ENCODE peak calls at places on chromosome 2, in eight cellular contexts. P is keratinocyte, J is HepG2, C is body of pancreas, L is left ventricle myocardium inferior, N is tibial artery, R is A549, T is BJ. G is an unnamed sample.

GRCh38 chr2:9674931-9675330 is 44.1 kb upstream of the YWHAQ start:
- DNase-seq in N (no peak), P (no peak), J (no peak), R (no peak), C (no peak), L (no peak), T (no peak), G (no peak)

GRCh38 chr2:191566347-191566746 is 111.6 kb upstream of the NABP1 start:
- DNase-seq in P (no peak), C (peak; percentile 82), L (peak; percentile 23), N (peak; percentile 60), R (peak; percentile 61), J (peak; percentile 71), T (no peak), G (peak; percentile 66)

GRCh38 chr2:72204156-72204781 is 56.6 kb upstream of the CYP26B1 start:
- DNase-seq in R (no peak), P (no peak), N (no peak), T (no peak), J (peak; percentile 52), C (no peak), L (no peak), G (peak; percentile 76)

GRCh38 chr2:234289789-234290188 is 207.1 kb downstream of the ARL4C start:
- DNase-seq in T (no peak), C (no peak), N (no peak), J (no peak), R (peak; percentile 55), P (peak; percentile 97), L (no peak), G (peak; percentile 78)

GRCh38 chr2:19673213-19673791 is 228.5 kb downstream of the TTC32 start:
- DNase-seq in L (peak; percentile 13), P (no peak), C (peak; percentile 27), T (no peak), J (peak; percentile 12), R (peak; percentile 46), N (no peak), G (peak; percentile 29)

GRCh38 chr2:228545041-228545440 is 363.6 kb upstream of the SPHKAP start:
- DNase-seq in T (peak; percentile 64), J (no peak), C (no peak), L (no peak), R (no peak), P (no peak), N (no peak), G (peak; percentile 25)

GRCh38 chr2:192515937-192516336 is 321.2 kb upstream of the TMEFF2 start:
- DNase-seq in R (no peak), C (no peak), N (no peak), T (no peak), J (no peak), L (no peak), P (no peak), G (no peak)

GRCh38 chr2:48114256-48114655 is 208.0 kb upstream of the FBXO11 start:
- DNase-seq in L (no peak), T (no peak), N (no peak), P (peak; percentile 91), J (peak; percentile 21), R (peak; percentile 52), C (peak; percentile 13), G (peak; percentile 99)

GRCh38 chr2:218192902-218193425 is 24.0 kb upstream of the ARPC2 start:
- DNase-seq in R (no peak), N (no peak), J (no peak), L (no peak), P (no peak), C (no peak), T (no peak), G (no peak)

GRCh38 chr2:204776781-204777559 is 231.7 kb downstream of the PARD3B start:
- DNase-seq in P (no peak), J (no peak), T (no peak), N (no peak), C (no peak), R (no peak), L (no peak), G (peak; percentile 49)

GRCh38 chr2:237964578-237965404 is 2.0 kb upstream of the UBE2F start:
- DNase-seq in J (no peak), C (peak; percentile 26), P (no peak), T (no peak), N (no peak), L (no peak), R (no peak), G (peak; percentile 10)

GRCh38 chr2:130756041-130756720 is 841 bp downstream of the AMER3 start:
- DNase-seq in N (no peak), L (no peak), J (no peak), T (no peak), P (no peak), C (peak; percentile 49), R (peak; percentile 23), G (no peak)
- H3K4me3 ChIP-seq in N (no peak overlapping the region), L (peak overlapping the region; percentile 56), J (no peak overlapping the region), T (no peak overlapping the region), P (no peak overlapping the region), C (peak overlapping the region; percentile 63), R (peak overlapping the region; percentile 41), G (no peak overlapping the region)

DNA sequence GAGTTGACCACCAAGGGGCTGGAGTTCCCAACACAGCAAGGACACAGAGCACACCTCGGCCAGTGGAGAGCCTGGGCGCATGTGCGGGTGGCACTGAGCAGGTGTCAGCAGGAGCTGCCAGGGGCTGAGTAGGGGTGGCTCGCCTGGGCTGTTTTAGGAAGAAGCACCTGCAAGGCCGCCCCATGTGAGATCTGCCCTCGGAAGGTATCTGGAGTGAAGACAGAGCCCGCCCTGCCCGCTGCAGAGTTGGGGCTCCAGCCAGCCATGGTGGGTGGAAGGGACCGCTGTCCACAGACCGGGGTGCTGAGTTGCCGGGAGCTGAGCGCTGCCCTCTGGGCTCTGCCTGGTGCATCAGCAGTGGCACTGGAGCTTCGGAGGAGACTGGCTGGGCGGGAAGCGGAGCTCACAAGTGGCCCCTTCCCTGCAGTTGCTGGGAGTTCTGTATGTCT is 35.2 kb downstream of the MTERF4 start:
- DNase-seq in T (no peak), P (no peak), C (no peak), L (no peak), N (no peak), R (no peak), J (no peak), G (no peak)
- TF ChIP-seq CTCF in T (peak; percentile 8), P (peak; percentile 2), C (no peak), L (no peak), N (no peak), R (no peak), J (peak; percentile 22), G (peak; percentile 9)

DNA sequence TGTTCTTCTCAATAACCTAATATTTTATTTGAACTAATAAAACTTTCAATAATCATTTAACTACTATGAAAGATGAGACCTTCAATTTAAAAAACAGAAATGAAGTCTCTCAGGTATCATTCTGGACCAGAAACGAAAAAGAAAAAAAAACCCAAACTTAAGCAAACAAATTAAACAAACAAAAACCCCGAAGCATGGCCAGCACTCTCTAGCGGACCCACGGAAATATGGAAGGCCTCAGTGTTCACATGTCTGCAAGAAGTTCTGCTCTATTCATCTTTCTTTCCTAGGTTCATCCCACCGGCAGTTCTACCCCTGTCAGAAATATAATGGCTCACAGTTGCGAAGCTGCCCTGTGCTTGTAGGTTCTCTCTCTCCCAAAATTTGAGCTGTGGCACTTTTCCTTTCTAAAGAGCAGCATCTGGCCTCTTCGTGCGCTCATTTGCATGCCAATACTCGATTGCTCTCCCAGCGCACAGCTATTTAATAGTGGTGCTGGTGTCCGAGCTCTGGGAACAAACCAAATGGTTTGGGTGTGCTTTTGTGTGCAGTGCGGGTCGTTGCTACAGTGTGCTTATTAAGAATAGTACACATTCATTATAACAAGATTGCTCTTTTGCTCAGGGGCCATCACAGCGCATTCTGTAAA is 129.0 kb upstream of the ZEB2 start:
- DNase-seq in C (no peak), R (no peak), N (no peak), L (no peak), J (no peak), T (no peak), P (no peak), G (no peak)
- H3K4me3 ChIP-seq in C (no peak overlapping the region), R (no peak overlapping the region), N (no peak overlapping the region), L (no peak overlapping the region), J (no peak overlapping the region), T (no peak overlapping the region), P (no peak overlapping the region), G (no peak overlapping the region)

GRCh38 chr2:47007826-47008225 is 92.2 kb upstream of the MCFD2 start:
- DNase-seq in J (no peak), T (no peak), C (no peak), N (no peak), R (no peak), L (no peak), P (no peak), G (no peak)

GRCh38 chr2:47005687-47006086 is 90.1 kb upstream of the MCFD2 start:
- DNase-seq in P (no peak), C (no peak), R (no peak), L (no peak), N (no peak), J (no peak), T (no peak), G (no peak)

GRCh38 chr2:47004905-47005495 is 89.4 kb upstream of the MCFD2 start:
- DNase-seq in P (no peak), J (no peak), N (no peak), L (no peak), C (no peak), T (no peak), R (no peak), G (no peak)

GRCh38 chr2:47007221-47007825 is 91.7 kb upstream of the MCFD2 start:
- DNase-seq in J (no peak), R (no peak), P (no peak), L (no peak), N (no peak), C (no peak), T (no peak), G (no peak)

DNA sequence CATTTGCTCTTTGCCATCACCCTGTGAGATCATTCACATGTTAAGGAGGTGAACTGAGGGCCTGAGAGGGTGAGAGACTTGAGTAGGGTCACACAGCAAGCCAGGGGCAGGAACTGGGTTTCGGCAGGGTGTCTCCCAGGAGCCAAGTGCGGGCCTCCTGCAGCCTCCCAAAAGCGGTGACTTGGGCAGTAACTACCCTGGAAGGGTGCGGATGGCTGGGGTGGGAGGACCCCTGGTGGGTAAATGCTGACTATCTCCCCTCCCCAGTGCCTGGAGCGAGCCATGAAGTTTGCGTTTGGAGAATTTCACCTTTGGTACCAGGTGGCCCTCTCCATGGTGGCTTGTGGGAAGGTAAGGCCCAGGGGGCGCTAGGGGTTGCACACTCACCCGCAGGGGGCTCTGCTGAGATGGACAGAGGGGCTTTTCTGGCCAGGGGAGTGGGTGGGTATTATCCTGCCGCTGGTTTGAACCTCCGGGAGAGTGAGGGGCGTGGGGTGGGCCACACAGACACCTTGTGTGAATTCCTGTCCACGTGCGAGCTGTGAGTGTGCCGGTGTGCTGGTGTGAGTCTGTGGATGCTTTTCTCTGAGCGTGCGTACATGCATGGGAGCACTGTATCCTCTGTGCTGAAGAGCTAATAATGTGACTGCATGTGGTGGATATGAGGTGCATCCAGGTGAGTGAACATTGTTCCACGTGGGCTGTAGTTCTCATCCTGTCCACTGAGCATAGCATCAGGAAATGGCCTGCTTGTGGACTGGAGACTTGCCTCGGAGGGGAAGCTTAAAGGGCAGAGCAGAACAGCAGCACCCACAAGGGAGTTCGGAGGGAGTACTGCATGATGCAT is 91.0 kb upstream of the MCFD2 start:
- DNase-seq in C (no peak), N (no peak), J (no peak), T (no peak), L (no peak), P (no peak), R (no peak), G (no peak)
- TF ChIP-seq CTCF in C (no peak), N (no peak), J (peak; percentile 23), T (no peak), L (peak; percentile 28), P (no peak), R (peak; percentile 12), G (no peak)

G was measured in fibroblast of villous mesenchyme.